ENCODE peak calls at places on chromosomes 2 and 18, in eight cellular contexts. I, M, Y, W, T, C, S and O are unnamed samples.

GRCh38 chr18:32884543-32884942 is 111.7 kb upstream of the KLHL14 start:
- DNase-seq in I (no peak), M (no peak), Y (peak), W (no peak), T (no peak), C (no peak), S (no peak), O (no peak)

GRCh38 chr2:46793423-46794416 is 121.9 kb downstream of the MCFD2 start:
- DNase-seq in I (no peak), M (no peak), Y (no peak), W (no peak), T (no peak), C (no peak), S (no peak), O (no peak)

GRCh38 chr2:176817061-176817565 is 395.5 kb upstream of the HNRNPA3 start:
- DNase-seq in I (no peak), M (no peak), Y (peak), W (no peak), T (peak), C (peak), S (no peak), O (no peak)

GRCh38 chr2:101736233-101736632 is 38.7 kb downstream of the MAP4K4 start:
- DNase-seq in I (no peak), M (no peak), Y (no peak), W (no peak), T (no peak), C (no peak), S (no peak), O (no peak)

GRCh38 chr2:27152796-27153464 is 4.1 kb downstream of the TCF23 start:
- DNase-seq in I (peak), M (no peak), Y (no peak), W (no peak), T (no peak), C (peak), S (no peak), O (no peak)

GRCh38 chr2:100320547-100321180 is 1.6 kb downstream of the LONRF2 start:
- DNase-seq in I (no peak), M (no peak), Y (no peak), W (no peak), T (peak), C (no peak), S (no peak), O (no peak)

GRCh38 chr18:32902566-32903330 is 129.9 kb upstream of the KLHL14 start:
- DNase-seq in I (no peak), M (no peak), Y (no peak), W (no peak), T (no peak), C (no peak), S (no peak), O (no peak)

GRCh38 chr2:171592026-171592555 is 69.8 kb downstream of the CYBRD1 start:
- DNase-seq in I (no peak), M (no peak), Y (no peak), W (no peak), T (no peak), C (no peak), S (no peak), O (no peak)

GRCh38 chr2:239507576-239508258 is 106.9 kb upstream of the HDAC4 start:
- DNase-seq in I (no peak), M (no peak), Y (no peak), W (no peak), T (no peak), C (no peak), S (no peak), O (no peak)

GRCh38 chr2:150101947-150102346 is 385.5 kb downstream of the RND3 start:
- DNase-seq in I (no peak), M (no peak), Y (no peak), W (no peak), T (no peak), C (no peak), S (no peak), O (no peak)

GRCh38 chr18:39173022-39173421 is 1607.4 kb upstream of the CELF4 start:
- DNase-seq in I (no peak), M (no peak), Y (no peak), W (no peak), T (no peak), C (no peak), S (no peak), O (no peak)

GRCh38 chr2:127597984-127598380 is 48.0 kb upstream of the GPR17 start:
- DNase-seq in I (no peak), M (no peak), Y (no peak), W (no peak), T (no peak), C (no peak), S (no peak), O (no peak)

GRCh38 chr2:133044556-133044955 is 374.6 kb upstream of the LYPD1 start:
- DNase-seq in I (no peak), M (no peak), Y (no peak), W (no peak), T (no peak), C (no peak), S (no peak), O (no peak)

GRCh38 chr2:200380139-200380561 is 73.7 kb downstream of the SPATS2L start:
- DNase-seq in I (no peak), M (no peak), Y (no peak), W (no peak), T (no peak), C (no peak), S (no peak), O (no peak)